ENCODE peak calls at places on chromosomes 11 and 22, in five cellular contexts. One of them, this sample, is unnamed.
A peak's percentile ranks its signal among the peaks of the same experiment; 100 is the strongest.

GRCh38 chr22:21642584-21643448 is 714 bp downstream of the SDF2L1 start:
- DNase-seq in left colon: peak; percentile 49
- DNase-seq in aorta: peak; percentile 66
- DNase-seq in breast epithelium: no peak
- DNase-seq in NCI-H460: peak; percentile 52
- DNase-seq in this sample: peak; percentile 48

GRCh38 chr22:17675584-17675983 is 37.0 kb downstream of the BCL2L13 start:
- DNase-seq in NCI-H460: no peak
- DNase-seq in left colon: no peak
- DNase-seq in breast epithelium: no peak
- DNase-seq in aorta: no peak
- DNase-seq in this sample: no peak

GRCh38 chr11:33453225-33453624 is 196.0 kb downstream of the HIPK3 start:
- DNase-seq in NCI-H460: no peak
- DNase-seq in breast epithelium: no peak
- DNase-seq in aorta: no peak
- DNase-seq in left colon: no peak
- DNase-seq in this sample: no peak

GRCh38 chr11:35122308-35122707 is 16.7 kb upstream of the CD44 start:
- DNase-seq in left colon: no peak
- DNase-seq in aorta: no peak
- DNase-seq in breast epithelium: no peak
- DNase-seq in NCI-H460: no peak
- DNase-seq in this sample: no peak

GRCh38 chr11:130300567-130300966 is 14.2 kb downstream of the ZBTB44 start:
- DNase-seq in breast epithelium: no peak
- DNase-seq in aorta: no peak
- DNase-seq in left colon: no peak
- DNase-seq in NCI-H460: no peak
- DNase-seq in this sample: no peak

GRCh38 chr22:31106651-31107205 is 640 bp downstream of the SELENOM start:
- DNase-seq in breast epithelium: no peak
- DNase-seq in aorta: no peak
- DNase-seq in NCI-H460: no peak
- DNase-seq in left colon: no peak
- DNase-seq in this sample: no peak

GRCh38 chr11:477042-477715 is 27.1 kb downstream of the PTDSS2 start:
- DNase-seq in left colon: no peak
- DNase-seq in aorta: no peak
- DNase-seq in NCI-H460: no peak
- DNase-seq in breast epithelium: no peak
- DNase-seq in this sample: no peak

GRCh38 chr22:32800158-32800557 is 1.3 kb upstream of the TIMP3 start:
- DNase-seq in breast epithelium: no peak
- DNase-seq in aorta: no peak
- DNase-seq in NCI-H460: no peak
- DNase-seq in left colon: no peak
- DNase-seq in this sample: no peak

GRCh38 chr11:76172583-76172982 is 33.7 kb downstream of the WNT11 start:
- DNase-seq in aorta: no peak
- DNase-seq in breast epithelium: no peak
- DNase-seq in left colon: no peak
- DNase-seq in NCI-H460: no peak
- DNase-seq in this sample: no peak

This sample was measured in mucosa of gallbladder.